ENCODE peak calls at places on chromosomes 13 and 19, in nine cellular contexts. C is AG04449, E is testis, D is AG04450, W is psoas muscle, P is fibroblast of lung, V is GM06990, A is mucosa of descending colon, G is GM12878. H is an unnamed sample.
A peak's percentile ranks its signal among the peaks of the same experiment; 100 is the strongest.

GRCh38 chr19:39125199-39125553 is 410 bp upstream of the PAK4 start:
- DNase-seq in C (no peak), E (no peak), D (no peak), W (no peak), P (no peak), V (no peak), A (no peak), G (no peak), H (no peak)

GRCh38 chr19:48543121-48543710 is 8.8 kb upstream of the SULT2B1 start:
- DNase-seq in C (no peak), E (no peak), D (no peak), W (peak; percentile 67), P (peak; percentile 11), V (no peak), A (peak; percentile 67), G (no peak), H (no peak)

GRCh38 chr13:21221268-21221667 is 44.8 kb downstream of the MRPL57 start:
- DNase-seq in C (no peak), E (no peak), D (no peak), W (no peak), P (no peak), V (no peak), A (no peak), G (no peak), H (no peak)

GRCh38 chr19:30449673-30450072 is 77.5 kb downstream of the ZNF536 start:
- DNase-seq in C (no peak), E (no peak), D (no peak), W (no peak), P (no peak), V (no peak), A (no peak), G (no peak), H (no peak)

GRCh38 chr13:33026489-33027152 is 10.4 kb downstream of the KL start:
- DNase-seq in C (no peak), E (no peak), D (no peak), W (no peak), P (no peak), V (no peak), A (no peak), G (no peak), H (no peak)

GRCh38 chr19:50263176-50263575 is 59.8 kb downstream of the MYH14 start:
- DNase-seq in C (no peak), E (no peak), D (no peak), W (no peak), P (no peak), V (no peak), A (no peak), G (no peak), H (no peak)

GRCh38 chr13:66624302-66624701 is 605.8 kb downstream of the PCDH9 start:
- DNase-seq in C (no peak), E (no peak), D (no peak), W (no peak), P (no peak), V (no peak), A (no peak), G (no peak), H (no peak)

GRCh38 chr19:12985049-12985776 is 10.1 kb upstream of the NFIX start:
- DNase-seq in C (no peak), E (peak; percentile 65), D (no peak), W (peak; percentile 92), P (peak; percentile 56), V (no peak), A (peak; percentile 86), G (no peak), H (no peak)

GRCh38 chr19:41774515-41774980 is 19.2 kb downstream of the CEACAM6 start:
- DNase-seq in C (no peak), E (no peak), D (no peak), W (no peak), P (no peak), V (no peak), A (peak; percentile 83), G (no peak), H (no peak)

GRCh38 chr19:30711296-30711695 is 339.1 kb downstream of the ZNF536 start:
- DNase-seq in C (no peak), E (no peak), D (no peak), W (no peak), P (no peak), V (no peak), A (no peak), G (no peak), H (no peak)

GRCh38 chr19:41377977-41378707 is 1.8 kb downstream of the TMEM91 start:
- DNase-seq in C (no peak), E (no peak), D (no peak), W (peak; percentile 42), P (no peak), V (peak; percentile 74), A (no peak), G (no peak), H (no peak)

GRCh38 chr19:50772408-50773311 is 2.4 kb downstream of the GPR32 start:
- DNase-seq in C (no peak), E (no peak), D (no peak), W (no peak), P (no peak), V (no peak), A (no peak), G (no peak), H (no peak)

GRCh38 chr13:83216521-83217245 is 665.6 kb downstream of the SLITRK1 start:
- DNase-seq in C (no peak), E (no peak), D (peak; percentile 30), W (no peak), P (peak; percentile 29), V (no peak), A (no peak), G (no peak), H (no peak)

DNA sequence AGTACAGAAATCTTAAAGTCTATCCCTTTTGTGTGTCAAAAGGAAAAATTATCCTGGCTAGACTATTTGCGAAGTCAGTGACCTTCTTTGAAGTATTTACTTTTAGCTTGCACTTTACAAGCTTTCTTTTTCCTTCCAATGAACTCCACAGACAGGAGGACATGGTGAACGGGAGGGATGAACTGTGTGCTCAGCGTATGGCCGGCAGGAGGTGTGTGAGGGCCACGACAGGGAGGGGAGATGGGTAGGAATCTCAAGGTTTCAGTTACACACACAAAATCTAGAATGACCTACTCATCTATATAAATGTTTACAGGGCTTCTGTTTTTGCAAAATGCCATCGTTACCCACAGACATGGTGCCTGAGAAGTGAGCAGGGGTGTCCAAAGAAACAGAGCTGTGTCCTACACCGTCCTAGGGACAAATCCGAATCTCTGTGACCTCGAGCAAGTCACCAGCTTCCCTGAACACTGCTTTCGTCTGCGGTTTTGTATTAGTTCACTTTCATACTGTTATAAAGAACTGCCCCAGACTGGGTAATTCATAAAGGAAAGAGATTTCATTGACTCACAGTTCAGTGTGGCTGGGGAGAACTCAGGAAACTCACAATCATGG is 537.2 kb downstream of the LIG4 start:
- DNase-seq in C (no peak), E (no peak), D (peak; percentile 4), W (no peak), P (peak; percentile 50), V (no peak), A (no peak), G (no peak), H (no peak)
- TF ChIP-seq CTCF in C (no peak), E (no peak), D (peak; percentile 61), W (no peak), P (peak; percentile 62), V (no peak), A (no peak), G (peak; percentile 7), H (no peak)

GRCh38 chr19:35044317-35045117 is 3.0 kb downstream of the HPN start:
- DNase-seq in C (no peak), E (peak; percentile 78), D (no peak), W (peak; percentile 82), P (peak; percentile 58), V (no peak), A (peak; percentile 67), G (no peak), H (no peak)
- H3K4me3 ChIP-seq in C (no peak overlapping the region), E (no peak overlapping the region), D (no peak overlapping the region), W (no peak overlapping the region), P (no peak overlapping the region), V (no peak overlapping the region), A (no peak overlapping the region), G (no peak overlapping the region), H (no peak overlapping the region)

DNA sequence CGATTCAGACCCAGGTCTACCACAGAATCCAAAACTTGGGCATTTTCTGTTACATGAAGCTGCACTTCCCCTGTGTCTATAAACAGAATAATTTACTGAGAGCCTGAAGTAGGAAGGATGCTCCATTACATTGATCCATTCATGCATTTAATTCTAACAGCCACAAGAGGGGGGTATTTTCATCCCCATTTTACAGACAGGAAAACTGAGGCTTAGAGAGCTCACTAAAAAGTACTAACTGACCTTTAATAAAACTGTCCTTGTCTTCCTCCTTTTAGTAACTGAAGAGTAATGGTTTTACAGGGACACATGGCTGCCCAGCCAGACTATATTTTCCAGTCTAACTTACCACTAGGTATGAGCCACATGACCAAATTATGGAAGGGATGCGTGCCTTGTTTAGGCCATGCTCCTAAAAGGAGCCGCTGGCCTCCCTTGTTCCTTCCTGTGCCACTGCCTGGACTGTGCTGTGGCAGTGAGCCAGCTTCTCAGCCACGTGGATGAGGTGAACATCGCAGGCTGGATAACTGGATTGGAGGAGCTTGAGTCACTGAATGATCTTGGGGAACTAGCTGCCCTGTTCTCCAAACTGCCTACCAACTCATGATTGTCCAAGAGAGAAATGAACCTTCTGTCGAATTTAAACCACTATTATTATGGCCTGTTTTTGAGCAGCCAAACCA is 108.3 kb downstream of the DOCK9 start:
- DNase-seq in C (no peak), E (peak; percentile 19), D (no peak), W (no peak), P (no peak), V (no peak), A (no peak), G (no peak), H (no peak)
- TF ChIP-seq CTCF in C (no peak), E (peak; percentile 17), D (peak; percentile 25), W (no peak), P (peak; percentile 26), V (peak; percentile 39), A (no peak), G (peak; percentile 28), H (peak; percentile 31)

GRCh38 chr19:917323-918151 is at the start of gene KISS1R:
- DNase-seq in C (no peak), E (no peak), D (no peak), W (no peak), P (no peak), V (peak; percentile 75), A (peak; percentile 45), G (no peak), H (no peak)

GRCh38 chr19:918481-919156 is 1.5 kb downstream of the KISS1R start:
- DNase-seq in C (no peak), E (no peak), D (no peak), W (no peak), P (no peak), V (no peak), A (no peak), G (no peak), H (no peak)

GRCh38 chr19:916645-917322 is 349 bp upstream of the KISS1R start:
- DNase-seq in C (no peak), E (no peak), D (no peak), W (no peak), P (no peak), V (no peak), A (no peak), G (no peak), H (no peak)

GRCh38 chr19:919157-920050 is 2.3 kb downstream of the KISS1R start:
- DNase-seq in C (no peak), E (no peak), D (no peak), W (no peak), P (no peak), V (peak; percentile 69), A (peak; percentile 53), G (no peak), H (no peak)

DNA sequence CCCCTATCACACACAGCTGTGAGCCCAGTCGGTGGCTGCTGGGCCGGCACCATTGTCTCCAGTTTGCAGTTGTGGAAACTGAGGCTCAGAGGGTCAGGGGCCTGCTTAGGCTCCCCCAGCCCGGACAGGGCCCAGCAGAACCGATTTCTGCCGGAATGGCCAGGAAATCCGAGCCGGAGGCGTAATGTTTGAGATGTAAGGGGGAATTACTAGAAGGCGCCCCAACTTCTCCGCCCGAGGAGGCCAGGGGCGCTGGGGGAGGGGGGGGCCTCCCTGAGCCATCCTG is 962 bp downstream of the KISS1R start:
- DNase-seq in C (no peak), E (no peak), D (no peak), W (no peak), P (no peak), V (no peak), A (no peak), G (no peak), H (no peak)
- H3K4me3 ChIP-seq in C (no peak overlapping the region), E (no peak overlapping the region), D (no peak overlapping the region), W (no peak overlapping the region), P (no peak overlapping the region), V (no peak overlapping the region), A (no peak overlapping the region), G (peak overlapping the region; percentile 41), H (peak overlapping the region; percentile 22)